ENCODE peak calls at places on chromosomes 1 and 21, in four cellular contexts. F is AML-193, E is H54, Y is COR-L47. O is an unnamed sample.

GRCh38 chr21:14088391-14088790 is 122.4 kb downstream of the LIPI start:
- DNase-seq in F (no peak), E (no peak), Y (no peak), O (no peak)

GRCh38 chr1:234998174-234998741 is 130.4 kb downstream of the TOMM20 start:
- DNase-seq in F (no peak), E (no peak), Y (no peak), O (no peak)

GRCh38 chr1:208977012-208977411 is 606.5 kb upstream of the CAMK1G start:
- DNase-seq in F (no peak), E (no peak), Y (no peak), O (no peak)

GRCh38 chr1:84347547-84348239 is 46.2 kb downstream of the SAMD13 start:
- DNase-seq in F (no peak), E (no peak), Y (no peak), O (no peak)

GRCh38 chr1:99533909-99534907 is 111.7 kb upstream of the PALMD start:
- DNase-seq in F (no peak), E (no peak), Y (no peak), O (no peak)

GRCh38 chr1:228011721-228012311 is 5.0 kb downstream of the WNT3A start:
- DNase-seq in F (no peak), E (no peak), Y (no peak), O (no peak)

GRCh38 chr1:18707696-18708257 is 77.1 kb downstream of the PAX7 start:
- DNase-seq in F (no peak), E (no peak), Y (no peak), O (no peak)

GRCh38 chr1:98926597-98926996 is 78.1 kb downstream of the PLPPR5 start:
- DNase-seq in F (no peak), E (no peak), Y (no peak), O (no peak)

GRCh38 chr1:64235133-64235532 is 31.7 kb downstream of the UBE2U start:
- DNase-seq in F (no peak), E (no peak), Y (no peak), O (no peak)

GRCh38 chr1:225454733-225455132 is 26.9 kb upstream of the LBR start:
- DNase-seq in F (peak; percentile 50), E (peak; percentile 77), Y (no peak), O (no peak)

GRCh38 chr1:204141131-204141530 is 10.7 kb downstream of the ETNK2 start:
- DNase-seq in F (no peak), E (no peak), Y (no peak), O (no peak)

GRCh38 chr1:110487676-110488075 is 31.3 kb downstream of the KCNA10 start:
- DNase-seq in F (no peak), E (no peak), Y (no peak), O (no peak)

GRCh38 chr1:2597441-2598328 is 11.1 kb downstream of the PRXL2B start:
- DNase-seq in F (no peak), E (no peak), Y (no peak), O (no peak)

GRCh38 chr21:25496825-25497482 is 110.3 kb downstream of the MRPL39 start:
- DNase-seq in F (no peak), E (no peak), Y (no peak), O (no peak)

GRCh38 chr1:161835963-161836362 is 69.8 kb downstream of the ATF6 start:
- DNase-seq in F (no peak), E (no peak), Y (no peak), O (no peak)

GRCh38 chr1:220791287-220791686 is 4.6 kb downstream of the MTARC1 start:
- DNase-seq in F (peak; percentile 13), E (no peak), Y (peak; percentile 82), O (no peak)

GRCh38 chr1:175865041-175865766 is 121.8 kb upstream of the TNR start:
- DNase-seq in F (no peak), E (no peak), Y (no peak), O (no peak)

GRCh38 chr1:182507685-182508084 is 57.7 kb downstream of the RGSL1 start:
- DNase-seq in F (no peak), E (no peak), Y (no peak), O (no peak)

GRCh38 chr1:205991237-205991636 is 12.0 kb downstream of the RAB7B start:
- DNase-seq in F (no peak), E (no peak), Y (no peak), O (no peak)

GRCh38 chr1:31793086-31793485 is 22.7 kb downstream of the SPOCD1 start:
- DNase-seq in F (no peak), E (no peak), Y (no peak), O (no peak)

GRCh38 chr1:180530501-180530900 is 28.1 kb upstream of the ACBD6 start:
- DNase-seq in F (no peak), E (peak; percentile 35), Y (no peak), O (no peak)

GRCh38 chr1:7589080-7589735 is 181.9 kb upstream of the VAMP3 start:
- DNase-seq in F (no peak), E (no peak), Y (no peak), O (no peak)

GRCh38 chr1:27601771-27602509 is 2.0 kb downstream of the AHDC1 start:
- DNase-seq in F (peak; percentile 22), E (peak; percentile 45), Y (no peak), O (peak; percentile 44)

GRCh38 chr1:156670359-156670758 is 6.8 kb downstream of the NES start:
- DNase-seq in F (no peak), E (no peak), Y (no peak), O (no peak)

GRCh38 chr1:93690921-93691789 is 9.5 kb upstream of the BCAR3 start:
- DNase-seq in F (no peak), E (no peak), Y (peak; percentile 25), O (no peak)

GRCh38 chr1:231176421-231176820 is 14.6 kb downstream of the TRIM67 start:
- DNase-seq in F (no peak), E (no peak), Y (no peak), O (no peak)

GRCh38 chr1:58584082-58584895 is 7.2 kb upstream of the TACSTD2 start:
- DNase-seq in F (peak; percentile 60), E (peak; percentile 81), Y (no peak), O (no peak)

GRCh38 chr1:11478571-11479374 is at the start of gene DISP3:
- DNase-seq in F (peak; percentile 72), E (peak; percentile 90), Y (peak; percentile 92), O (peak; percentile 94)

GRCh38 chr1:41537257-41537656 is 52.8 kb upstream of the EDN2 start:
- DNase-seq in F (no peak), E (no peak), Y (no peak), O (no peak)

GRCh38 chr1:241311056-241311746 is 45.8 kb downstream of the RGS7 start:
- DNase-seq in F (no peak), E (no peak), Y (no peak), O (no peak)

GRCh38 chr1:93623436-93623835 is 58.2 kb downstream of the BCAR3 start:
- DNase-seq in F (no peak), E (no peak), Y (no peak), O (no peak)

GRCh38 chr1:39116116-39116607 is 88.3 kb upstream of the MACF1 start:
- DNase-seq in F (no peak), E (no peak), Y (no peak), O (no peak)